ENCODE peak calls at places on chromosomes 4 and X, in seven cellular contexts. D is SK-N-SH, L is stomach, O is astrocyte, M is left ventricle myocardium inferior, P is right lobe of liver, W is OCI-LY7. I is an unnamed sample.
A peak's percentile ranks its signal among the peaks of the same experiment; 100 is the strongest.

GRCh38 chr4:97994765-97995465 is 148.4 kb downstream of the STPG2 start:
- DNase-seq in D (no peak), L (no peak), O (no peak), M (no peak), P (no peak), W (no peak), I (no peak)

GRCh38 chr4:86558258-86558657 is 35.9 kb upstream of the PTPN13 start:
- DNase-seq in D (no peak), L (no peak), O (no peak), M (no peak), P (no peak), W (no peak), I (no peak)

GRCh38 chrX:71609095-71609750 is 9.1 kb downstream of the CXCR3 start:
- DNase-seq in D (no peak), L (no peak), O (no peak), M (no peak), P (no peak), W (peak; percentile 59), I (no peak)

GRCh38 chr4:97349468-97350186 is 793.6 kb downstream of the STPG2 start:
- DNase-seq in D (no peak), L (no peak), O (no peak), M (no peak), P (no peak), W (no peak), I (no peak)

GRCh38 chr4:159401791-159402380 is 299.0 kb downstream of the RAPGEF2 start:
- DNase-seq in D (no peak), L (no peak), O (peak; percentile 91), M (no peak), P (no peak), W (no peak), I (peak; percentile 83)

GRCh38 chr4:152618971-152619370 is 60.8 kb downstream of the TMEM154 start:
- DNase-seq in D (no peak), L (no peak), O (no peak), M (no peak), P (no peak), W (no peak), I (no peak)

GRCh38 chr4:8019396-8020365 is 80.0 kb upstream of the AFAP1 start:
- DNase-seq in D (peak; percentile 64), L (peak; percentile 54), O (no peak), M (no peak), P (no peak), W (no peak), I (no peak)

GRCh38 chrX:103012945-103013344 is 51.0 kb downstream of the BEX1 start:
- DNase-seq in D (no peak), L (no peak), O (no peak), M (no peak), P (no peak), W (no peak), I (no peak)

GRCh38 chr4:181301735-181302380 is 941.3 kb upstream of the TENM3 start:
- DNase-seq in D (no peak), L (peak; percentile 59), O (peak; percentile 12), M (peak; percentile 20), P (peak; percentile 47), W (peak; percentile 74), I (no peak)

GRCh38 chr4:125433453-125433852 is 118.7 kb downstream of the FAT4 start:
- DNase-seq in D (no peak), L (no peak), O (peak; percentile 94), M (no peak), P (no peak), W (no peak), I (peak; percentile 45)

GRCh38 chr4:71396382-71396781 is 57.6 kb downstream of the SLC4A4 start:
- DNase-seq in D (no peak), L (no peak), O (peak; percentile 46), M (no peak), P (no peak), W (no peak), I (no peak)

GRCh38 chr4:75598390-75598789 is 31.9 kb downstream of the CDKL2 start:
- DNase-seq in D (no peak), L (no peak), O (peak; percentile 76), M (no peak), P (no peak), W (no peak), I (no peak)

GRCh38 chrX:5306654-5307121 is 922.0 kb downstream of the NLGN4X start:
- DNase-seq in D (no peak), L (no peak), O (no peak), M (no peak), P (no peak), W (peak; percentile 45), I (no peak)

GRCh38 chr4:38867478-38868054 is at the start of gene FAM114A1:
- DNase-seq in D (peak; percentile 94), L (peak; percentile 87), O (peak; percentile 67), M (peak; percentile 85), P (peak; percentile 93), W (no peak), I (peak; percentile 80)

DNA sequence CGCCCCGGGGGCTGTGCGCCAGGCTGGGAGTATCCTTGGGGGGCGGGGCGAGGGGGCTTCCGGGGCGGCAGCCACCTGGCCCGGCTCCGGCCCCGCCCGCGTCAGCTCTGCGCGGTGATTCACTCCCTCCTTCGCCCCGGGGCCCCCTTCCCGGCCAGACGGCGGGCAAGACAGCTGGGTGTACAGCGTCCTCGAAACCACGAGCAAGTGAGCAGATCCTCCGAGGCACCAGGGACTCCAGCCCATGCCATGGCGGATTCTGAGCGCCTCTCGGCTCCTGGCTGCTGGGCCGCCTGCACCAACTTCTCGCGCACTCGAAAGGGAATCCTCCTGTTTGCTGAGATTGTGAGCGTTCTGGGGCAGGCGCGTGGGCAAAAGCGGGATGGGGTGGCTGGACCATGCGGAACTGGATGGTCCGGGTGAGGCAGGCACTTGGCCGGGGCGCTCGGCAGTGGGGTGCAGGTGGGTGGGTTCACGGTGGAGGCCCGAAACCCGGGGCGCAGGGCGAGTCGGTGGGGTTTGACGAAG is at the start of gene PLP2:
- DNase-seq in D (peak; percentile 76), L (peak; percentile 58), O (peak; percentile 24), M (peak; percentile 52), P (peak; percentile 55), W (peak; percentile 67), I (peak; percentile 31)
- H3K4me1 ChIP-seq in D (peaks cover 6% of the 10 kb centered on the region), L (peaks cover 4% of the 10 kb centered on the region), O (peaks cover 17% of the 10 kb centered on the region), M (peaks cover 17% of the 10 kb centered on the region), P (no peaks in the 10 kb centered on the region), W (peaks cover 41% of the 10 kb centered on the region), I (peaks cover 22% of the 10 kb centered on the region)

DNA sequence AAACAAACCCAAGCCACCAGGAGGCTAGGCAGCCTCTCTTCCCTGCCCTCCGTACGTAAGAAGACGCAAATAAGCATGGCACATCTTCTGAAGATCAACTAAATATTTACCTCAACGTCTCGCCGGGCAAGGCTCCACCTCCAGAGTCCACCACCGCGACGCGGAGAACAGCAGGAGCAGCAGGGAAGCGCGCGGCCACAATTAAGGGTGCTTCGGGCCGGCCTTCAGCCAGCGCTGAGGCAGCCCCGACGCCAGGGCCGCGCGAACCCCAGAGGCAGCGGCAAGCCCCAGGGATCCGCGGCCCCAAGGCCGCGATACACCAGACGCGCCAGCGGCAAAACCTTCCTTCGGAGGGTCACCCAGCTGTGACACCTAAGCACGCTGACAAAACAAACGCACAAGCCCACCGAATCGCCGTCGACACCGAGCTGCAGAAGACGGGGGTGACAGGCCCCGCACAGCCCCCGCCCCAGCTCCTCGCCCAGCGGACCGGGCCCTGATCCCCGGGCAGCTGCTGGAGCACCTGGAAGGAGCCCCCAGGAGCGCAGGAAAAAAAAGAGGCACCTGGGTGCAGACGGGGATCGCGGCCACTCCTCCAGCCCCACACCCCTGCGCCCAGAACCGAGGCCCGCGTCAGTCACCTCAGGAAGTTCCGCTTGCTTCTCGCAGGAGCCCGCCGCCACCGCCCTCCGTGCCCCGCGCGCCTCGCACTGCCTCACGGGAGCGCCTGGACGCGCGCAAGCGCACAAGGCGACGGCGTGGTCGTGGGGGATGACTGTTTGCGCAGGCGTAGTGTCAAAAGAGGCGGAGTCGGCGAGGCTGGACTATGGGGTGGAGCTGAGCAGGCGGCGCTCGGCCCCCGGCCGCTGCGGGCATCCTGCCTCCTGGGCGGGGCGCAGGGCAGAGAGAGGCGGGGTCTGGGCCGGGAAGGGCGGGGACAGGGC is at the start of the genes HAUS3 and POLN:
- DNase-seq in D (peak; percentile 100), L (peak; percentile 99), O (peak; percentile 82), M (peak; percentile 98), P (peak; percentile 99), W (peak; percentile 98), I (peak; percentile 98)
- H3K4me1 ChIP-seq in D (peaks cover 28% of the 10 kb centered on the region), L (peaks cover 14% of the 10 kb centered on the region), O (peaks cover 19% of the 10 kb centered on the region), M (peaks cover 91% of the 10 kb centered on the region), P (peaks cover 5% of the 10 kb centered on the region), W (peaks cover 56% of the 10 kb centered on the region), I (peaks cover 33% of the 10 kb centered on the region)

DNA sequence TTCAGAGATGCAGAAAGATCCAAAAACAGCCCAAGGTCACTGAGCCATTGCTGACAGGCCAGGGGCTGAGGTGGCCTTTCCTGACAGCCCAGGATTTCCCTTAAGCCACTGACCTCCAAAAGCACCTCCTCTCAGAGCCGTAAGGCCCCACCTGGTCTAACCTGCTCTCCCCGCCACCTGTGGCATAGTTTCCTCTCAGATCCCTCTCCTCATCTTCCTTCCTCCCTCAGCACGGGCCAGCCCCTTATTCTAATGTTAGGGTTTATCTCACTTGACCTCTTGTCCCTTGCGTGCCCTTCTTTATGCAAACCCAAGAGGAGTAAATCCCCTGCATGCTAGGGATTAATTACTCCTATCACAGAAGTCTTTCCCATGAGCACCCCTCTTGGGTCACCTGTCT is 113.0 kb downstream of the RBM47 start:
- DNase-seq in D (no peak), L (peak; percentile 52), O (no peak), M (no peak), P (no peak), W (peak; percentile 36), I (no peak)
- H3K4me1 ChIP-seq in D (no peaks in the 10 kb centered on the region), L (no peaks in the 10 kb centered on the region), O (no peaks in the 10 kb centered on the region), M (no peaks in the 10 kb centered on the region), P (no peaks in the 10 kb centered on the region), W (peaks cover 56% of the 10 kb centered on the region), I (no peaks in the 10 kb centered on the region)

GRCh38 chrX:13085533-13085932 is 41.1 kb upstream of the FAM9C start:
- DNase-seq in D (no peak), L (no peak), O (no peak), M (no peak), P (no peak), W (peak; percentile 61), I (no peak)
- H3K4me1 ChIP-seq in D (no peaks in the 10 kb centered on the region), L (no peaks in the 10 kb centered on the region), O (peaks cover 8% of the 10 kb centered on the region), M (peaks cover 3% of the 10 kb centered on the region), P (no peaks in the 10 kb centered on the region), W (peaks cover 98% of the 10 kb centered on the region), I (peaks cover 13% of the 10 kb centered on the region)

DNA sequence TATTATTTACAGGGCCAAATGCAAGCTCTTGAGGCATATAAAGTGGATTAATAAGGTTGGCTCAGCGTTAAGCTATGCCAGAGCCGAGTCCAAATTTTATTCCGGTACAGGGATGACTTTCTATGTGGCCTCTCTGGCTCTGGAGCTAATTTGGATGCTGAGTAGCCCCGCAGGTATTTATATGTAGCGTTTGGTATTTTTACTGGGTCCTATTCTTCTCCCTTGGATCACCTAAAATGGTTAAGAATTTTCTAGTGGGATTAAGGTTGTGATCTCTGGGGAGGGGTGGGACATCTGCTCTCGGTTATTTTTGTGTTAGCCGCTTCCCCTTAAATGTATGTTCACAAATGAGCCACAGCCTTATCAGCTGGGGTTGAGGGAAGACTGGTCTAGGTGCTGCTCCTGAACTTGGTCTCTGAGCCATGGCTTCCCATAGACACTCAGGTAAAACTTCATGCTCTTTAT is 49.4 kb downstream of the FHL1 start:
- DNase-seq in D (no peak), L (no peak), O (no peak), M (no peak), P (no peak), W (no peak), I (no peak)
- H3K4me1 ChIP-seq in D (no peaks in the 10 kb centered on the region), L (peaks cover 4% of the 10 kb centered on the region), O (peaks cover 20% of the 10 kb centered on the region), M (peaks cover 89% of the 10 kb centered on the region), P (no peaks in the 10 kb centered on the region), W (no peaks in the 10 kb centered on the region), I (peaks cover 11% of the 10 kb centered on the region)